ENCODE peak calls at places on chromosomes 5 and 9, in five cellular contexts. C is GM23338; X is fibroblast of the aortic adventitia; U is CD8-positive, alpha-beta T cell; H is cardiac muscle cell. Q is an unnamed sample.

GRCh38 chr5:129652353-129653138 is 95.3 kb upstream of the MINAR2 start:
- DNase-seq in C (no peak), X (no peak), U (no peak), H (no peak), Q (no peak)

GRCh38 chr5:20497356-20497755 is 509.4 kb upstream of the CDH18 start:
- DNase-seq in H (no peak), C (no peak), X (no peak), U (no peak), Q (no peak)

GRCh38 chr5:37703841-37704241 is 136.0 kb downstream of the GDNF start:
- DNase-seq in U (no peak), C (no peak), H (no peak), X (peak), Q (no peak)

GRCh38 chr5:20556364-20556763 is 568.4 kb upstream of the CDH18 start:
- DNase-seq in X (peak), H (peak), U (no peak), C (peak), Q (no peak)

GRCh38 chr9:74551266-74551665 is 54.1 kb downstream of the RORB start:
- DNase-seq in C (no peak), U (no peak), H (no peak), X (no peak), Q (no peak)

GRCh38 chr5:138467711-138468132 is 2.4 kb downstream of the EGR1 start:
- DNase-seq in U (no peak), X (peak), H (peak), C (no peak), Q (no peak)

GRCh38 chr9:35579130-35579529 is 25.9 kb upstream of the TESK1 start:
- DNase-seq in H (no peak), C (no peak), X (no peak), U (no peak), Q (no peak)

GRCh38 chr5:54610197-54610898 is 92.8 kb downstream of the SNX18 start:
- DNase-seq in U (peak), X (no peak), C (no peak), H (peak), Q (no peak)

GRCh38 chr9:98229620-98230019 is 25.8 kb downstream of the TBC1D2 start:
- DNase-seq in X (no peak), U (no peak), H (no peak), C (no peak), Q (no peak)

GRCh38 chr5:159923008-159923407 is 6.7 kb downstream of the ADRA1B start:
- DNase-seq in X (no peak), U (no peak), H (no peak), C (no peak), Q (no peak)

GRCh38 chr5:59330680-59331079 is 562.8 kb downstream of the PDE4D start:
- DNase-seq in X (no peak), U (no peak), C (no peak), H (no peak), Q (no peak)

GRCh38 chr9:109759584-109759983 is 20.4 kb upstream of the PALM2AKAP2 start:
- DNase-seq in X (no peak), H (no peak), U (no peak), C (no peak), Q (no peak)
- TF ChIP-seq CTCF in X (no peak), H (no peak), U (no peak), C (no peak), Q (no peak)

GRCh38 chr5:64742411-64742810 is 26.1 kb downstream of the SREK1IP1 start:
- DNase-seq in H (no peak), X (no peak), U (no peak), C (no peak), Q (no peak)
- TF ChIP-seq CTCF in H (no peak), X (no peak), U (no peak), C (no peak), Q (no peak)

DNA sequence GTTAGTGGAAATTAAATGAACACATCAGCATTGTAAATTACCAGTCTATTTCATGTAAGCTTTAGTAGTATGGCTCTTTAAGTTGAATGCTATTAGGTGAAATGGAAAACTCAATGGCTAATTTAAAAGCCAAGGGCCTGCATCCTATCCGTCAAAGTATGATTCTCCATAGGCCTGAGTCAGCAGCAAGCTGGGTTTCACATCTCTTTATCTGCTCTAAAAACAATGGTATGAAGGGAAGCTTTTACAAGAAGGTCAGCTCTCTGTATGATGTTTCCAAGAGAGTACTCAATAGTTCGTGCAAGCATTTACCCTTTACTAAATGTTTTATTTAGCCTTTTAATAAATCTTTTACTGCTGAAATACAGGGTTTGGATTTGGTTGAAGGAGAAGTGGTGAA is 62.8 kb downstream of the MAP1B start:
- DNase-seq in H (peak), X (peak), U (no peak), C (no peak), Q (no peak)
- TF ChIP-seq CTCF in H (no peak), X (no peak), U (no peak), C (no peak), Q (no peak)

DNA sequence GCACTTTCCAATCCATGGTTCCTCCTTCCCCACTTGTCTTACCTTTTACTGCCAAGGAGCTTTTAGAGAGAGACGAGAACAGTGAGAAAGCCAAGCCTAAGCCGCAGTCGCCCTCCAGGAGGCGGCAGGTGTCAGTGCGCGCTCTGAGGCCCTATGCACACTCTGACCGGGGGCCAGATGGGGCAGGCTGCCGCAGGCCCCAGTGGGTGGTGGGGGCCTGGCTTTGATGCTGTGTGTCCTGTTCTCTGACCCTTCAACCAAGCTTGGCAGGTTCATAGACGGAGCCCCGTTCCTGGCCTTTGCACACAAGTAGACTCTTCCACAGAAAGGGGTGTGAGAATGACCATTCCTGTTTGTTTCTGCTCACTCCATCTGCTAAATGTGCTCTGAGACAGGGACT is 77.3 kb downstream of the WNK2 start:
- DNase-seq in X (no peak), C (peak), H (no peak), U (no peak), Q (no peak)
- TF ChIP-seq CTCF in X (no peak), C (peak), H (no peak), U (no peak), Q (peak)

GRCh38 chr9:131421691-131422090 is 27.8 kb downstream of the PRRC2B start:
- DNase-seq in X (no peak), C (no peak), U (no peak), H (no peak), Q (no peak)

GRCh38 chr9:131419716-131420115 is 25.8 kb downstream of the PRRC2B start:
- DNase-seq in C (no peak), H (no peak), U (no peak), X (no peak), Q (no peak)

GRCh38 chr9:131420913-131421312 is 27.0 kb downstream of the PRRC2B start:
- DNase-seq in U (no peak), C (peak), X (peak), H (peak), Q (no peak)

GRCh38 chr9:131423171-131423581 is 29.3 kb downstream of the PRRC2B start:
- DNase-seq in H (peak), U (peak), X (peak), C (peak), Q (no peak)

GRCh38 chr9:131422241-131422792 is 28.4 kb downstream of the PRRC2B start:
- DNase-seq in C (no peak), U (no peak), X (no peak), H (no peak), Q (no peak)
- TF ChIP-seq CTCF in C (no peak), U (no peak), X (no peak), H (no peak), Q (no peak)

GRCh38 chr9:90058364-90058763 is 453.6 kb downstream of the GADD45G start:
- DNase-seq in U (no peak), H (no peak), X (no peak), C (no peak), Q (no peak)

GRCh38 chr9:90059436-90059835 is 454.6 kb downstream of the GADD45G start:
- DNase-seq in C (no peak), X (no peak), H (no peak), U (no peak), Q (no peak)

GRCh38 chr9:90062982-90063381 is 458.2 kb downstream of the GADD45G start:
- DNase-seq in U (no peak), H (no peak), C (no peak), X (no peak), Q (no peak)

GRCh38 chr9:90060256-90060655 is 455.4 kb downstream of the GADD45G start:
- DNase-seq in U (no peak), X (no peak), H (no peak), C (no peak), Q (no peak)

DNA sequence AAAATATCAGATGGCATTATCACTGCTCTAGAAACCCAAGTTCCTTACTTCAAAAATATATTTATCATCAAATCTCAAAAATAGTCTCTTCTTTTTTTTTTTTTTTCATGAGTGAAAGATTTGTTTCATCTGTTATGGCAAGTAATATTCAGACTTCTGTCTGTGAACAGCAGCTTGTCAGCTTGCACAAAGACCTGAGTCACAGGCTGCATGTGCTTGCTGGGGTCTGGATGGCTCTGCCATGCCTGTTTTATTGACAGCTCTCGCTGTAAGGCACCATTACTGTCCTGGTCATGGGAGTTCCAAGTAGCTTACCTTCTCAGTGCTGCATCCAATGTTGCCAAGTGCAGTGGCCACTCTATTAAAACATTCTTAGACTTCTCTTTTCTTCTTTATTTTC is 456.4 kb downstream of the GADD45G start:
- DNase-seq in U (no peak), H (no peak), C (no peak), X (no peak), Q (no peak)
- TF ChIP-seq CTCF in U (no peak), H (no peak), C (no peak), X (no peak), Q (no peak)

GRCh38 chr5:120463026-120463770 is 902 bp upstream of the PRR16 start:
- DNase-seq in U (no peak), X (no peak), H (no peak), C (no peak), Q (no peak)

GRCh38 chr5:120452471-120452870 is 11.6 kb upstream of the PRR16 start:
- DNase-seq in U (no peak), C (no peak), X (no peak), H (no peak), Q (no peak)

GRCh38 chr5:120454094-120454798 is 9.9 kb upstream of the PRR16 start:
- DNase-seq in C (peak), U (no peak), X (peak), H (peak), Q (no peak)

GRCh38 chr5:120457839-120458507 is 6.1 kb upstream of the PRR16 start:
- DNase-seq in U (peak), C (peak), X (peak), H (peak), Q (no peak)
- TF ChIP-seq CTCF in U (peak), C (peak), X (peak), H (peak), Q (peak)